ENCODE peak calls at places on chromosome 1, in four cellular contexts. A is fibroblast of lung; V is cardiac muscle cell; M is CD8-positive, alpha-beta T cell. L is an unnamed sample.

GRCh38 chr1:22452401-22452963 is 831 bp downstream of the ZBTB40 start:
- DNase-seq in A (peak; percentile 53), V (peak; percentile 59), M (peak; percentile 34), L (peak; percentile 19)

GRCh38 chr1:42927920-42928505 is 30.7 kb downstream of the SLC2A1 start:
- DNase-seq in M (no peak), V (no peak), A (no peak), L (no peak)

GRCh38 chr1:24714859-24715520 is 30.3 kb upstream of the CLIC4 start:
- DNase-seq in A (peak; percentile 93), V (peak; percentile 62), M (no peak), L (no peak)

GRCh38 chr1:237953238-237953637 is 62.5 kb upstream of the ZP4 start:
- DNase-seq in A (no peak), V (no peak), M (no peak), L (no peak)

GRCh38 chr1:8600336-8600735 is 217.1 kb downstream of the RERE start:
- DNase-seq in A (no peak), V (peak; percentile 50), M (no peak), L (no peak)

GRCh38 chr1:200153277-200154055 is 126.0 kb downstream of the NR5A2 start:
- DNase-seq in V (no peak), M (peak; percentile 63), A (no peak), L (peak; percentile 3)

GRCh38 chr1:193404236-193404635 is 217.8 kb upstream of the B3GALT2 start:
- DNase-seq in M (no peak), V (no peak), A (peak; percentile 39), L (no peak)

GRCh38 chr1:33280091-33280661 is 23.9 kb downstream of the ZNF362 start:
- DNase-seq in V (no peak), M (no peak), A (no peak), L (no peak)

GRCh38 chr1:107365874-107366273 is 225.0 kb downstream of the NTNG1 start:
- DNase-seq in M (no peak), V (no peak), A (no peak), L (no peak)

GRCh38 chr1:229258851-229259110 is 12.1 kb upstream of the RAB4A start:
- DNase-seq in V (peak; percentile 45), M (no peak), A (no peak), L (no peak)

GRCh38 chr1:200299571-200299970 is 110.3 kb downstream of the ZNF281 start:
- DNase-seq in V (no peak), M (no peak), A (peak; percentile 25), L (no peak)

GRCh38 chr1:68269637-68270430 is 37.5 kb upstream of the WLS start:
- DNase-seq in V (no peak), A (peak; percentile 76), M (no peak), L (no peak)

GRCh38 chr1:22529901-22530621 is 33.2 kb upstream of the EPHA8 start:
- DNase-seq in V (peak; percentile 69), M (no peak), A (peak; percentile 14), L (no peak)

GRCh38 chr1:9317072-9317471 is 24.4 kb downstream of the SPSB1 start:
- DNase-seq in M (no peak), V (no peak), A (no peak), L (no peak)

GRCh38 chr1:1683104-1683905 is 9.3 kb downstream of the SLC35E2B start:
- DNase-seq in A (no peak), V (no peak), M (no peak), L (no peak)

GRCh38 chr1:88228153-88228552 is 455.9 kb upstream of the PKN2 start:
- DNase-seq in A (no peak), V (no peak), M (no peak), L (no peak)

GRCh38 chr1:226107471-226108460 is 45.2 kb downstream of the H3-3A start:
- DNase-seq in A (no peak), V (no peak), M (no peak), L (no peak)

GRCh38 chr1:36062321-36062720 is 21.6 kb upstream of the TEKT2 start:
- DNase-seq in A (no peak), M (no peak), V (no peak), L (no peak)

GRCh38 chr1:20252587-20252986 is 38.1 kb upstream of the VWA5B1 start:
- DNase-seq in A (no peak), M (no peak), V (no peak), L (no peak)

GRCh38 chr1:85091647-85092295 is 43.5 kb upstream of the MCOLN3 start:
- DNase-seq in M (no peak), V (peak; percentile 8), A (no peak), L (no peak)

GRCh38 chr1:75797606-75798216 is 1.0 kb downstream of the MSH4 start:
- DNase-seq in V (no peak), A (no peak), M (no peak), L (no peak)

GRCh38 chr1:154759196-154759595 is 110.9 kb downstream of the KCNN3 start:
- DNase-seq in V (no peak), A (no peak), M (peak; percentile 70), L (peak; percentile 57)

GRCh38 chr1:241998950-241999495 is at the start of gene MAP1LC3C:
- DNase-seq in V (no peak), A (peak; percentile 11), M (no peak), L (no peak)

GRCh38 chr1:179550753-179551682 is 24.7 kb downstream of the NPHS2 start:
- DNase-seq in M (no peak), V (peak; percentile 91), A (peak; percentile 40), L (no peak)

GRCh38 chr1:44305962-44306422 is 49.1 kb downstream of the ERI3 start:
- DNase-seq in A (no peak), M (peak; percentile 48), V (no peak), L (no peak)

GRCh38 chr1:170370087-170370486 is 161.9 kb upstream of the GORAB start:
- DNase-seq in A (no peak), V (no peak), M (no peak), L (no peak)

GRCh38 chr1:171762143-171762563 is 19.3 kb upstream of the METTL13 start:
- DNase-seq in M (no peak), A (no peak), V (no peak), L (no peak)

GRCh38 chr1:174871886-174872285 is 127.9 kb upstream of the CACYBP start:
- DNase-seq in A (peak; percentile 78), V (no peak), M (no peak), L (no peak)

GRCh38 chr1:22920734-22921451 is 51.8 kb downstream of the LACTBL1 start:
- DNase-seq in M (no peak), V (no peak), A (no peak), L (no peak)

GRCh38 chr1:17587693-17588047 is 48.2 kb downstream of the ARHGEF10L start:
- DNase-seq in A (peak; percentile 79), M (no peak), V (peak; percentile 86), L (no peak)

GRCh38 chr1:38455829-38456563 is 403.6 kb downstream of the RRAGC start:
- DNase-seq in M (no peak), A (peak; percentile 61), V (no peak), L (no peak)

GRCh38 chr1:178533547-178533946 is 20.6 kb downstream of the TEX35 start:
- DNase-seq in A (no peak), M (no peak), V (no peak), L (no peak)

GRCh38 chr1:86419277-86419903 is 4.6 kb upstream of the CLCA2 start:
- DNase-seq in V (peak; percentile 61), M (peak; percentile 53), A (peak; percentile 24), L (peak; percentile 18)

GRCh38 chr1:110771245-110772022 is 96.7 kb upstream of the KCNA3 start:
- DNase-seq in V (no peak), A (no peak), M (no peak), L (no peak)

GRCh38 chr1:167627865-167628641 is 2.0 kb upstream of the RCSD1 start:
- DNase-seq in M (peak; percentile 73), V (no peak), A (peak; percentile 19), L (peak; percentile 66)

GRCh38 chr1:234732671-234733390 is 122.9 kb upstream of the IRF2BP2 start:
- DNase-seq in V (no peak), M (no peak), A (no peak), L (no peak)

GRCh38 chr1:54262244-54262643 is 62.3 kb downstream of the MRPL37 start:
- DNase-seq in A (no peak), M (no peak), V (no peak), L (no peak)
- H3K27ac ChIP-seq in A (no peak overlapping the region), M (no peak overlapping the region), V (no peak overlapping the region), L (no peak overlapping the region)

GRCh38 chr1:212290608-212291007 is 5.4 kb downstream of the PPP2R5A start:
- DNase-seq in V (no peak), M (no peak), A (peak; percentile 40), L (no peak)

GRCh38 chr1:212287261-212287895 is 2.2 kb downstream of the PPP2R5A start:
- DNase-seq in M (no peak), A (no peak), V (no peak), L (no peak)

GRCh38 chr1:212289262-212290077 is 4.3 kb downstream of the PPP2R5A start:
- DNase-seq in A (no peak), M (no peak), V (no peak), L (no peak)

GRCh38 chr1:212286437-212287131 is 1.4 kb downstream of the PPP2R5A start:
- DNase-seq in A (peak; percentile 27), V (no peak), M (peak; percentile 21), L (no peak)

GRCh38 chr1:212288614-212289013 is 3.4 kb downstream of the PPP2R5A start:
- DNase-seq in M (no peak), V (peak; percentile 59), A (peak; percentile 82), L (no peak)
- H3K27ac ChIP-seq in M (no peak overlapping the region), V (no peak overlapping the region), A (no peak overlapping the region), L (no peak overlapping the region)

DNA sequence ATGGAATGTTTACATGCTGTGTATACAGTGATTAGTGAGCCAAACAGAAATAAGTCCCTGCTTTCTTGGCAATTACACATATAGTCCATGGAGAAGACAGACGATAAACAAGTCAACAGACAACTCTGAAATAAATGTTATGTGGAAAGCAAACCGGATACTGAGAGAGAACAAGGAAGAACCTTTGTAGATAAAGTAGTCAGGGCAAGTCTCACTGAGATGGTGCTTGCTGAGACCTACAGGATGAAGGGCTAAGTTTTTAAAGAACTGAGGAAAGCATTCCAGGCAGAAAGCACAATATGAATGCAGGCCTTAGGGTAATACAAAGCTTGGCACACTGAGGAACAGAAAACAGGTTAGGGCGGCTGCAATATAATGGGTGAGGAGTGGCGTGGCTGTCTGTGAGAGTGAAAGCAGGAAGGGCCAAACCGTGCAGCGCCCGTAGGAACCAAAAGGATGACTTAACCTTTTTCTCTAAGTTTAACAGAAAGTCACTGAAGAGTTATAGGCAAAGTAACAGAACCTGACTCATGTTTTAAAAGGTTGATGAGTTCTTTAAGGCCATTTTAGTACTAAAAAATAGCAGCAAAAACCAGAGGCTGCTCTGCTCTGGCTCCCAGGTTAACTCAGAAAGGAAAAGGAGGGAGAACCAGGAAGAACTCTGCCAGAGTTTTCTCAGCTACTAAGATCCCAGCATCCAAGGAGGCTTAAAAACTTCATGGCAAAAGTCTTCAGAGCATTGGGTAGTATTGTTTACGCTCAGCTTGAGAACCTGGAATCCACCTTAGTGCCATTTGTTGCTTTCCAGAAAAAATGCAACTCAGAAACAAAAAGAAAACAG is 8.7 kb upstream of the TTF2 start:
- DNase-seq in V (peak; percentile 21), M (no peak), A (no peak), L (peak; percentile 13)
- H3K27ac ChIP-seq in V (no peak overlapping the region), M (no peak overlapping the region), A (no peak overlapping the region), L (no peak overlapping the region)

DNA sequence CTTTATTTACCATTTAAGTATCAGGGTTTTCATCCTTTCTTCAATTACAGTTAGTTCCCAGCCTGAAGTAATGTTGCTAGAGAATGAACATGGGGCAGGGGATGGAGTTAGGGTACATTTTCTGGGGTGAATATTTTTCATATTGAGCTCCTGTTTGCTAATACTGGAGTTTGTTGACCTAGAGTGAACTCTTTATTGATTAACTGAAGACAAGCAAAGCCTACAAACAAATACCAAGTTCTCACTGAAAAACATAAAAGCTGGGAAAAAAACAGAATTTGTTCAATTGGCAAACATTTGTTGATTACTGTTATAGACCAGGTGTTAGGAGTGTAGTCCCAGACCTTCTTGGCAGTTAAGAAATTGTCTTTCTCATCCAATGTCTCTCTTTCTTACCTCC is 28.2 kb upstream of the PIGV start:
- DNase-seq in A (no peak), V (no peak), M (no peak), L (no peak)
- H3K27ac ChIP-seq in A (no peak overlapping the region), V (peak overlapping the region; percentile 6), M (no peak overlapping the region), L (no peak overlapping the region)

L was measured in CD4-positive, alpha-beta T cell.